ENCODE peak calls at places on chromosome 20, in six cellular contexts. T is CD8-positive, alpha-beta T cell; H is hippocampal formation; D is GM23248; N is NCI-H2171; U is NCI-H748 treated with DMSO at 0.1 percent for 48 hours. K is an unnamed sample.

GRCh38 chr20:10917826-10918225 is 244.0 kb upstream of the JAG1 start:
- DNase-seq in T (no peak), H (no peak), D (no peak), N (no peak), U (no peak), K (no peak)

GRCh38 chr20:60115452-60115851 is 157.2 kb downstream of the CDH26 start:
- DNase-seq in T (no peak), H (no peak), D (no peak), N (no peak), U (no peak), K (no peak)

GRCh38 chr20:20199338-20200160 is 147.2 kb downstream of the CFAP61 start:
- DNase-seq in T (no peak), H (no peak), D (no peak), N (peak; percentile 99), U (peak; percentile 71), K (no peak)

GRCh38 chr20:50569864-50570836 is 60.0 kb downstream of the PTPN1 start:
- DNase-seq in T (no peak), H (no peak), D (peak; percentile 57), N (no peak), U (no peak), K (no peak)

GRCh38 chr20:37096415-37097039 is 730 bp upstream of the RBL1 start:
- DNase-seq in T (no peak), H (no peak), D (no peak), N (no peak), U (no peak), K (no peak)

GRCh38 chr20:56843817-56844216 is 214.7 kb downstream of the TFAP2C start:
- DNase-seq in T (no peak), H (no peak), D (peak; percentile 19), N (no peak), U (no peak), K (no peak)

GRCh38 chr20:32902456-32903420 is 44.0 kb downstream of the EFCAB8 start:
- DNase-seq in T (peak; percentile 71), H (peak; percentile 58), D (peak; percentile 80), N (peak; percentile 60), U (no peak), K (peak; percentile 32)

GRCh38 chr20:1377984-1378742 is 14.7 kb downstream of the FKBP1A start:
- DNase-seq in T (no peak), H (no peak), D (peak; percentile 56), N (no peak), U (no peak), K (no peak)

GRCh38 chr20:58407966-58408557 is 19.0 kb downstream of the VAPB start:
- DNase-seq in T (peak; percentile 34), H (no peak), D (peak; percentile 17), N (no peak), U (no peak), K (no peak)

GRCh38 chr20:53647286-53647821 is 53.7 kb upstream of the ZNF217 start:
- DNase-seq in T (no peak), H (no peak), D (no peak), N (no peak), U (no peak), K (no peak)

GRCh38 chr20:11852801-11853200 is 64.9 kb upstream of the BTBD3 start:
- DNase-seq in T (no peak), H (no peak), D (peak; percentile 44), N (no peak), U (no peak), K (no peak)